ENCODE peak calls at places on chromosomes 13 and 19, in nine cellular contexts. T, Y, C, S, N, M, G, K and W are unnamed samples.
A peak's percentile ranks its signal among the peaks of the same experiment; 100 is the strongest.

GRCh38 chr13:42494157-42494556 is 79.8 kb upstream of the TNFSF11 start:
- DNase-seq in T (no peak), Y (no peak), C (no peak), S (no peak), N (no peak), M (no peak), G (no peak), K (no peak), W (no peak)

GRCh38 chr19:16206046-16206605 is 8.4 kb downstream of the AP1M1 start:
- DNase-seq in T (no peak), Y (no peak), C (no peak), S (no peak), N (no peak), M (no peak), G (no peak), K (no peak), W (no peak)

GRCh38 chr13:27971236-27971645 is 2.1 kb upstream of the CDX2 start:
- DNase-seq in T (peak; percentile 60), Y (no peak), C (no peak), S (no peak), N (no peak), M (peak; percentile 95), G (no peak), K (no peak), W (no peak)

GRCh38 chr13:113854238-113855011 is 9.5 kb downstream of the GAS6 start:
- DNase-seq in T (peak; percentile 51), Y (no peak), C (no peak), S (no peak), N (peak; percentile 35), M (no peak), G (no peak), K (no peak), W (no peak)

GRCh38 chr19:32877977-32878745 is 8.6 kb upstream of the SLC7A9 start:
- DNase-seq in T (no peak), Y (no peak), C (no peak), S (no peak), N (no peak), M (no peak), G (no peak), K (no peak), W (no peak)

GRCh38 chr13:49098771-49099512 is 121.2 kb upstream of the MLNR start:
- DNase-seq in T (no peak), Y (no peak), C (no peak), S (no peak), N (no peak), M (peak; percentile 45), G (no peak), K (no peak), W (peak; percentile 17)

GRCh38 chr19:411723-412355 is 2.9 kb upstream of the C2CD4C start:
- DNase-seq in T (no peak), Y (no peak), C (no peak), S (no peak), N (no peak), M (no peak), G (no peak), K (no peak), W (no peak)

GRCh38 chr19:47766670-47767069 is 11.8 kb upstream of the SELENOW start:
- DNase-seq in T (no peak), Y (no peak), C (no peak), S (no peak), N (no peak), M (no peak), G (no peak), K (no peak), W (no peak)

GRCh38 chr19:46951236-46951986 is 68.2 kb upstream of the NPAS1 start:
- DNase-seq in T (peak; percentile 90), Y (no peak), C (no peak), S (no peak), N (no peak), M (no peak), G (no peak), K (no peak), W (no peak)

GRCh38 chr13:79490846-79491245 is 9.9 kb downstream of the NDFIP2 start:
- DNase-seq in T (no peak), Y (no peak), C (no peak), S (no peak), N (no peak), M (no peak), G (no peak), K (no peak), W (no peak)

GRCh38 chr19:54626757-54627156 is 3.5 kb upstream of the LILRB1 start:
- DNase-seq in T (no peak), Y (no peak), C (no peak), S (no peak), N (no peak), M (no peak), G (no peak), K (no peak), W (no peak)

GRCh38 chr19:9078651-9079050 is 8.2 kb upstream of the OR1M1 start:
- DNase-seq in T (no peak), Y (no peak), C (no peak), S (no peak), N (no peak), M (no peak), G (no peak), K (no peak), W (no peak)

GRCh38 chr13:113144255-113144629 is 14.2 kb upstream of the PROZ start:
- DNase-seq in T (no peak), Y (peak; percentile 9), C (no peak), S (no peak), N (no peak), M (no peak), G (no peak), K (no peak), W (no peak)

GRCh38 chr13:32210081-32210480 is 105.1 kb downstream of the ZAR1L start:
- DNase-seq in T (no peak), Y (no peak), C (no peak), S (no peak), N (no peak), M (no peak), G (no peak), K (no peak), W (no peak)

GRCh38 chr13:68816715-68817114 is 1290.9 kb upstream of the ATXN8OS start:
- DNase-seq in T (no peak), Y (no peak), C (no peak), S (no peak), N (no peak), M (no peak), G (no peak), K (no peak), W (no peak)

GRCh38 chr19:16461630-16462051 is 10.1 kb downstream of the EPS15L1 start:
- DNase-seq in T (no peak), Y (no peak), C (no peak), S (no peak), N (no peak), M (no peak), G (no peak), K (no peak), W (no peak)